ENCODE peak calls at places on chromosomes 12 and 14, in four cellular contexts. C, V, H and F are unnamed samples.
A peak's percentile ranks its signal among the peaks of the same experiment; 100 is the strongest.

GRCh38 chr12:75564398-75564797 is 53.0 kb upstream of the KRR1 start:
- DNase-seq in V (no peak), H (no peak), C (no peak), F (no peak)

GRCh38 chr12:72035625-72036024 is 97.0 kb downstream of the TPH2 start:
- DNase-seq in H (no peak), V (no peak), C (no peak), F (no peak)

GRCh38 chr12:94994312-94994711 is 9.2 kb downstream of the NDUFA12 start:
- DNase-seq in C (no peak), V (no peak), H (no peak), F (no peak)

GRCh38 chr14:75514673-75515630 is 7.3 kb upstream of the BATF start:
- DNase-seq in V (peak; percentile 29), C (no peak), H (no peak), F (no peak)

GRCh38 chr12:120659151-120659525 is 18.7 kb downstream of the CABP1 start:
- DNase-seq in V (no peak), C (no peak), H (no peak), F (no peak)

GRCh38 chr12:27573972-27574371 is 50.0 kb downstream of the PPFIBP1 start:
- DNase-seq in H (no peak), V (no peak), C (no peak), F (no peak)

GRCh38 chr12:80445083-80445482 is 1.0 kb downstream of the PTPRQ start:
- DNase-seq in C (no peak), H (no peak), V (no peak), F (no peak)

GRCh38 chr12:132186208-132186856 is 42.1 kb downstream of the NOC4L start:
- DNase-seq in H (no peak), V (no peak), C (no peak), F (no peak)

GRCh38 chr12:92502417-92503028 is 200.3 kb upstream of the PLEKHG7 start:
- DNase-seq in V (no peak), C (no peak), H (no peak), F (no peak)

GRCh38 chr14:94110552-94111181 is at the start of gene IFI27:
- DNase-seq in V (peak; percentile 54), H (no peak), C (peak; percentile 78), F (no peak)

GRCh38 chr12:26496170-26496569 is 300.8 kb downstream of the SSPN start:
- DNase-seq in V (no peak), H (no peak), C (no peak), F (no peak)

GRCh38 chr12:12704593-12705230 is 8.7 kb upstream of the GPR19 start:
- DNase-seq in C (no peak), H (peak; percentile 90), V (no peak), F (peak; percentile 70)

GRCh38 chr12:89821901-89822300 is 113.3 kb upstream of the ATP2B1 start:
- DNase-seq in C (no peak), V (no peak), H (no peak), F (no peak)

GRCh38 chr12:102702447-102703114 is 214.5 kb downstream of the PAH start:
- DNase-seq in H (peak; percentile 28), V (peak; percentile 22), C (peak; percentile 57), F (peak; percentile 50)

GRCh38 chr14:100584056-100585031 is 2.9 kb downstream of the BEGAIN start:
- DNase-seq in C (no peak), H (no peak), V (peak; percentile 2), F (peak; percentile 5)

GRCh38 chr12:107468182-107468581 is 217.4 kb upstream of the PWP1 start:
- DNase-seq in V (no peak), H (no peak), C (peak; percentile 31), F (no peak)

GRCh38 chr14:77290705-77291104 is 19.7 kb upstream of the NGB start:
- DNase-seq in H (no peak), V (no peak), C (no peak), F (no peak)

GRCh38 chr14:45467023-45467422 is 214.0 kb upstream of the MIS18BP1 start:
- DNase-seq in H (no peak), V (no peak), C (no peak), F (no peak)

GRCh38 chr12:92987362-92987761 is 58.3 kb upstream of the EEA1 start:
- DNase-seq in V (no peak), H (peak; percentile 84), C (no peak), F (peak; percentile 21)

GRCh38 chr12:32024884-32025599 is 65.8 kb downstream of the RESF1 start:
- DNase-seq in C (no peak), V (no peak), H (peak; percentile 22), F (no peak)

GRCh38 chr12:18250313-18250916 is 10.9 kb upstream of the PIK3C2G start:
- DNase-seq in V (no peak), H (peak; percentile 88), C (no peak), F (peak; percentile 30)

GRCh38 chr12:87254371-87255030 is 774.7 kb downstream of the C12orf50 start:
- DNase-seq in V (no peak), C (no peak), H (no peak), F (no peak)

GRCh38 chr14:88026890-88027289 is 22.0 kb downstream of the GPR65 start:
- DNase-seq in H (no peak), V (no peak), C (no peak), F (no peak)

GRCh38 chr14:32620303-32620702 is 291.2 kb downstream of the AKAP6 start:
- DNase-seq in H (no peak), V (no peak), C (no peak), F (no peak)

GRCh38 chr12:122964439-122965257 is 1.6 kb downstream of the ABCB9 start:
- DNase-seq in H (no peak), V (no peak), C (no peak), F (no peak)

GRCh38 chr12:126507231-126507630 is 1442.0 kb downstream of the AACS start:
- DNase-seq in C (no peak), V (no peak), H (no peak), F (no peak)

GRCh38 chr12:99736760-99737159 is 89.2 kb downstream of the GARIN6 start:
- DNase-seq in V (no peak), H (no peak), C (no peak), F (no peak)

GRCh38 chr14:91985521-91986255 is 38.2 kb upstream of the FBLN5 start:
- DNase-seq in V (no peak), H (no peak), C (no peak), F (no peak)

GRCh38 chr12:124828264-124829007 is 35.2 kb downstream of the SCARB1 start:
- DNase-seq in C (no peak), H (no peak), V (no peak), F (no peak)

GRCh38 chr12:34294671-34295365 is 272.5 kb downstream of the ALG10 start:
- DNase-seq in V (peak; percentile 8), C (no peak), H (no peak), F (peak; percentile 1)

GRCh38 chr12:130354407-130354806 is 16.7 kb downstream of the PIWIL1 start:
- DNase-seq in H (no peak), C (no peak), V (no peak), F (no peak)

GRCh38 chr12:41888285-41888684 is 256.4 kb downstream of the GXYLT1 start:
- DNase-seq in V (no peak), H (no peak), C (no peak), F (no peak)
- TF ChIP-seq CTCF in V (no peak), H (no peak), C (no peak), F (no peak)

GRCh38 chr14:36582011-36582873 is at the start of gene NKX2-8:
- DNase-seq in V (no peak), C (no peak), H (peak; percentile 33), F (no peak)

GRCh38 chr14:36580856-36581831 is 1.3 kb downstream of the NKX2-8 start:
- DNase-seq in C (no peak), V (peak; percentile 22), H (peak; percentile 59), F (no peak)

GRCh38 chr14:36584167-36584811 is 1.9 kb upstream of the NKX2-8 start:
- DNase-seq in H (no peak), V (no peak), C (no peak), F (no peak)

GRCh38 chr14:36583242-36584166 is 1.1 kb upstream of the NKX2-8 start:
- DNase-seq in H (no peak), C (no peak), V (no peak), F (no peak)

DNA sequence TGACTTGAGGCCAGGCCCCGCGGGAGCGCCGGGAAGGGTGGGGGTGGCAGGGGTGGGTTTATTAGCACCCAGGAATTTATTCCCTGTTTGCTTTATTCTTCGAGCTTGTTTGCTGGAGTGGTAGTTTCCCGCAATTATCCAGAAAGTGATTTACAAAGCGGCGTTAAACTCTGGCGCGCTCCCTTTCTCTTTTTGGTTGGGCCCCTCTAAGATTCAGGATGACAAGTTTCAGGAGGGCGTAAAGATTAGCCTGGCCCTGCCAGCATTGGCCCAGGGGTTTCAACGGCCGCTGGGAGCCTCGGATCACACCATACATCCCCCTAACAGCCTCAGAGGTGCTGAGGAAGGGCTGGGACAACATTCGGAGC is 444 bp upstream of the NKX2-8 start:
- DNase-seq in H (no peak), C (no peak), V (no peak), F (no peak)
- H3K27me3 ChIP-seq in H (peaks cover 99% of the 10 kb centered on the region), C (peaks cover 22% of the 10 kb centered on the region), V (peaks cover 7% of the 10 kb centered on the region), F (peaks cover 76% of the 10 kb centered on the region)

GRCh38 chr12:4214912-4215861 is 58.4 kb upstream of the CCND2 start:
- DNase-seq in C (peak; percentile 72), V (peak; percentile 52), H (no peak), F (no peak)
- H3K4me3 ChIP-seq in C (no peak overlapping the region), V (no peak overlapping the region), H (no peak overlapping the region), F (no peak overlapping the region)

GRCh38 chr12:49092086-49092815 is 2.4 kb downstream of the DHH start:
- DNase-seq in C (no peak), H (peak; percentile 64), V (peak; percentile 43), F (peak; percentile 63)
- TF ChIP-seq CTCF in C (peak; percentile 8), H (peak; percentile 66), V (no peak), F (peak; percentile 65)

DNA sequence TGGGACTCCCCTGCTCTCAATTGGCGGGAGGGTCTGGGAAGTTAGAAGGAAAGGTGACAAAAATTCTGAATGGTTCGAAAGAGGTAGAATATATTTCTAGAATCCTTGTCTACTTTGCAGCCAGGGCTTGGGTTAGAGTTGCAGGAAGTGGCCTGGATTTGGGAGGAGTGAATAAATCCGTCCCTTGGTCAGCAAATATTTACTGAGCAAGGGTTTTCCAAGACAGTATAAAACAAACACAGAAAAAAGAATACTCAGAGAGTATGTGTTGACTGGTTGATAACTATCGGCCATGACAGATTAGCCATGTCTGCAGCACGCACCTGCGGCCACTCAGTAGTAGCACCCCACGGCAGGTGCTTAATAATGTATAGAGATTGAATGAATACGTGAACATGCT is 3.5 kb downstream of the LAG3 start:
- DNase-seq in H (no peak), C (no peak), V (no peak), F (no peak)
- H3K27me3 ChIP-seq in H (peaks cover 29% of the 10 kb centered on the region), C (no peaks in the 10 kb centered on the region), V (no peaks in the 10 kb centered on the region), F (no peaks in the 10 kb centered on the region)

GRCh38 chr12:109309441-109310246 is 560 bp upstream of the FOXN4 start:
- DNase-seq in C (no peak), V (no peak), H (peak; percentile 43), F (peak; percentile 30)
- H3K4me3 ChIP-seq in C (peak overlapping the region; percentile 13), V (peak overlapping the region; percentile 62), H (peak overlapping the region; percentile 50), F (peak overlapping the region; percentile 69)